ENCODE peak calls at places on chromosomes 12 and 14, in four cellular contexts. D is SK-N-SH, K is HCT116, M is K562. T is an unnamed sample.

GRCh38 chr14:77123381-77124344 is 17.9 kb downstream of the ZDHHC22 start:
- DNase-seq in D (no peak), K (peak; percentile 70), M (peak; percentile 30), T (no peak)

GRCh38 chr14:35034440-35034833 is 11.6 kb upstream of the FAM177A1 start:
- DNase-seq in D (no peak), M (peak; percentile 19), K (no peak), T (no peak)

GRCh38 chr14:101889898-101890297 is 74.5 kb upstream of the DYNC1H1 start:
- DNase-seq in M (no peak), K (no peak), D (no peak), T (no peak)

GRCh38 chr12:54273981-54274380 is 5.9 kb downstream of the CBX5 start:
- DNase-seq in M (no peak), D (no peak), K (no peak), T (no peak)

GRCh38 chr12:105226219-105226618 is 9.8 kb downstream of the APPL2 start:
- DNase-seq in D (peak; percentile 73), K (no peak), M (peak; percentile 20), T (no peak)

GRCh38 chr14:75826599-75826998 is 155.2 kb downstream of the TGFB3 start:
- DNase-seq in D (no peak), M (no peak), K (no peak), T (no peak)

GRCh38 chr12:54701940-54702592 is 53.9 kb upstream of the DCD start:
- DNase-seq in M (peak; percentile 66), D (peak; percentile 22), K (peak; percentile 37), T (peak; percentile 36)

GRCh38 chr12:55629058-55629841 is 7.4 kb upstream of the OR10P1 start:
- DNase-seq in M (no peak), D (no peak), K (no peak), T (no peak)

GRCh38 chr12:109250523-109250922 is 58.6 kb downstream of the FOXN4 start:
- DNase-seq in D (no peak), K (no peak), M (no peak), T (no peak)

GRCh38 chr14:30874120-30874998 is at the start of gene COCH:
- DNase-seq in D (peak; percentile 92), M (peak; percentile 80), K (peak; percentile 4), T (peak; percentile 71)

GRCh38 chr12:100427078-100427477 is 46.6 kb upstream of the NR1H4 start:
- DNase-seq in D (no peak), M (no peak), K (peak; percentile 23), T (peak; percentile 44)

GRCh38 chr14:86673523-86673969 is 1143.6 kb downstream of the FLRT2 start:
- DNase-seq in K (no peak), D (no peak), M (no peak), T (peak; percentile 75)

GRCh38 chr12:107330901-107331431 is 237.6 kb upstream of the CRY1 start:
- DNase-seq in M (no peak), D (no peak), K (no peak), T (no peak)

GRCh38 chr14:92600318-92601053 is 86.9 kb downstream of the RIN3 start:
- DNase-seq in M (no peak), D (no peak), K (no peak), T (no peak)

GRCh38 chr12:52151859-52152783 is 39.7 kb downstream of the KRT80 start:
- DNase-seq in D (peak; percentile 90), K (no peak), M (peak; percentile 75), T (no peak)

GRCh38 chr14:101191086-101191881 is 287.8 kb upstream of the RTL1 start:
- DNase-seq in K (no peak), M (no peak), D (no peak), T (no peak)

DNA sequence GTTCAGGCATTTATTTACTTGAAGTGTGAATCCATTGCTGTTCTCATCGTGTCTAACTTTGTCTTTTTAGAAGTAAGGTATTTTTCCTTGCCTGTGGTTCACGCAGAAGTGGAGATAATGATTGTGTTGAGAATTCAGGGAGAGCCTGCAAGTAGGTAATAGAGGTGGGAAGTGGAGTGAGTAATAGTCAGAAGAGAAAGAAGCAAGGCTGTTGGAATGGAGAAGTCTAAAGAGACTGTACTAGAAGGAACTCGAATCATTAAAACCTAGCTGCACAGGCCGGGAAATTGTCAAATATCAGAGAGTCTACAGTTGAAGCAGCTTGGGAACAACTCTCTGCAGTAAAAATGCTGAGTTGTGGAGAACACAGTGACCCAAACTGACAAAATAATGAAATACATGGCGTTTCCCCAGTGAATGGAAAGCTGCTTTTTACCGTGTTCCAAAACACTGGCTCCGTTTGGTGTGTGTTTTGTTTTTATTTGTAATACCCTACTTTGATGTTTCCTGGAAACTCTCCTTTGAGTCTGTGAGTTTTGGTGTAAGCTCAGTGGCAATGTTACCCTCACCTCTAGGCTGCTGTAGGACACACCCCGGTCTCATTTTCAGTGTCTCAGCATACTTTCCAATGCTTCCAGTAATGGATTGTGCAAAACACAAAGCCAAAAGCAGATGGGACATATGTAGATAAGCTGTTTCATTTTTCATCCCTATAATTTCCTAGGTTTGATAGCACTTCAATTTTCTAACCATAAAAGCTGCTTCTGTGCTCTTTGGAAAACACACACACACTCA is 146.6 kb downstream of the CRADD start:
- DNase-seq in K (no peak), D (no peak), M (no peak), T (no peak)
- TF ChIP-seq ELF1 in K (no peak), D (no peak), M (no peak), T (no peak)

DNA sequence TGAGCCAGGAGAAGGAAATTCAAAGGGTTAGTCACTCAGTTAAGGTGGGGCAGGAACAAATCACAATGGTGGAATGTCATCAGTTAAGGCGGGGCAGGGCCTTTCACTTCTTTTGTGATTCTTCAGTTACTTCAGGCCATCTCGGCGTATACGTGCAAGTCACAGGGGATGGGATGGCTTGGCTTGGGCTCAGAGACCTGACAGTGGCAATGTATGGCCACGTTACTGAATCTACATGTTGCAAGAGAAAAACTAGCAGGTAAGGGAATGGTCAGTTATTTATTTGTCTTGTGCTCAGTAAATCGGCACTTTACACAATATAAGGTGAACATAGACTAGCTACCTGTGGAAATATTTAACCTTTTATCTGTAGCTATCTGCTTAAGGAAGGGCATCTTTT is 11.9 kb downstream of the SLCO1B3 start:
- DNase-seq in M (no peak), K (peak; percentile 47), D (no peak), T (no peak)
- TF ChIP-seq ELF1 in M (no peak), K (no peak), D (no peak), T (no peak)

GRCh38 chr14:91398192-91398591 is 19.4 kb downstream of the CCDC88C start:
- DNase-seq in D (no peak), M (no peak), K (no peak), T (no peak)

GRCh38 chr14:91395998-91396660 is 21.5 kb downstream of the CCDC88C start:
- DNase-seq in K (no peak), D (no peak), M (no peak), T (no peak)

GRCh38 chr14:91395466-91395865 is 22.2 kb downstream of the CCDC88C start:
- DNase-seq in D (no peak), M (no peak), K (no peak), T (no peak)

GRCh38 chr14:91398707-91399106 is 18.9 kb downstream of the CCDC88C start:
- DNase-seq in K (no peak), M (no peak), D (peak; percentile 72), T (no peak)

GRCh38 chr14:91396959-91397815 is 20.4 kb downstream of the CCDC88C start:
- DNase-seq in D (no peak), K (no peak), M (peak; percentile 19), T (no peak)
- TF ChIP-seq ELF1 in D (no peak), K (no peak), M (no peak), T (no peak)

GRCh38 chr14:52091913-52092312 is 23.1 kb upstream of the NID2 start:
- DNase-seq in M (no peak), K (no peak), D (no peak), T (no peak)
- TF ChIP-seq ELF1 in M (no peak), K (no peak), D (no peak), T (no peak)

T was measured in HepG2.